ENCODE peak calls at places on chromosomes 3 and 15, in ten cellular contexts. K is BJ, Z is sigmoid colon, X is colonic mucosa, Y is fibroblast of lung, M is mucosa of descending colon, Q is endodermal cell, V is cardiac muscle cell, S is HL-60, P is brain microvascular endothelial cell. C is an unnamed sample.

GRCh38 chr3:94179059-94179458 is 116.2 kb downstream of the NSUN3 start:
- DNase-seq in V (no peak), Q (no peak), Y (no peak), Z (no peak), M (no peak), K (no peak), S (no peak), P (no peak), X (no peak), C (no peak)

GRCh38 chr15:58573270-58573669 is 141.5 kb downstream of the LIPC start:
- DNase-seq in M (no peak), Z (no peak), V (no peak), Q (no peak), K (no peak), Y (no peak), P (no peak), S (no peak), X (no peak), C (no peak)

GRCh38 chr3:149016669-149017541 is 25.6 kb downstream of the GYG1 start:
- DNase-seq in Z (no peak), Q (no peak), K (peak; percentile 88), P (peak; percentile 84), S (no peak), M (no peak), X (no peak), V (peak; percentile 88), Y (peak; percentile 92), C (peak; percentile 97)

GRCh38 chr3:130345487-130346079 is at the start of gene COL6A5:
- DNase-seq in S (no peak), Z (no peak), V (peak; percentile 23), Y (peak; percentile 31), K (no peak), M (no peak), X (no peak), Q (peak; percentile 76), P (no peak), C (no peak)

GRCh38 chr15:93042691-93043378 is 46.2 kb downstream of the RGMA start:
- DNase-seq in X (no peak), Z (peak; percentile 49), P (no peak), K (no peak), V (no peak), Q (no peak), S (no peak), M (peak; percentile 9), Y (no peak), C (no peak)

GRCh38 chr3:57927916-57928315 is 80.3 kb upstream of the FLNB start:
- DNase-seq in Q (no peak), K (peak; percentile 27), M (no peak), X (no peak), Y (peak; percentile 55), S (no peak), Z (no peak), P (no peak), V (peak; percentile 34), C (no peak)

GRCh38 chr3:9552252-9552999 is 1.2 kb downstream of the LHFPL4 start:
- DNase-seq in M (peak; percentile 64), Q (peak; percentile 96), P (peak; percentile 44), Z (no peak), K (no peak), X (peak; percentile 38), S (peak; percentile 23), Y (peak; percentile 48), V (peak; percentile 61), C (peak; percentile 45)

GRCh38 chr3:33061782-33062181 is 35.2 kb downstream of the GLB1 start:
- DNase-seq in K (no peak), M (no peak), Q (no peak), Z (no peak), X (no peak), Y (peak; percentile 19), S (no peak), P (peak; percentile 59), V (peak; percentile 49), C (peak; percentile 64)

GRCh38 chr15:73897441-73898261 is 24.3 kb downstream of the TBC1D21 start:
- DNase-seq in K (peak; percentile 39), V (peak; percentile 83), Q (peak; percentile 91), P (peak; percentile 84), Y (peak; percentile 75), Z (no peak), S (peak; percentile 48), M (peak; percentile 56), X (peak; percentile 32), C (peak; percentile 92)

GRCh38 chr15:73899197-73900128 is 26.1 kb downstream of the TBC1D21 start:
- DNase-seq in X (no peak), Y (no peak), S (no peak), K (no peak), Q (peak; percentile 68), P (no peak), M (no peak), V (peak; percentile 27), Z (no peak), C (peak; percentile 33)

GRCh38 chr15:73902121-73903020 is 23.9 kb upstream of the LOXL1 start:
- DNase-seq in K (no peak), Y (no peak), M (no peak), S (no peak), X (no peak), Z (no peak), P (no peak), V (no peak), Q (peak; percentile 66), C (no peak)

GRCh38 chr15:73901126-73901810 is 25.0 kb upstream of the LOXL1 start:
- DNase-seq in S (no peak), Q (no peak), V (no peak), X (no peak), Y (no peak), Z (no peak), K (no peak), M (no peak), P (no peak), C (no peak)

DNA sequence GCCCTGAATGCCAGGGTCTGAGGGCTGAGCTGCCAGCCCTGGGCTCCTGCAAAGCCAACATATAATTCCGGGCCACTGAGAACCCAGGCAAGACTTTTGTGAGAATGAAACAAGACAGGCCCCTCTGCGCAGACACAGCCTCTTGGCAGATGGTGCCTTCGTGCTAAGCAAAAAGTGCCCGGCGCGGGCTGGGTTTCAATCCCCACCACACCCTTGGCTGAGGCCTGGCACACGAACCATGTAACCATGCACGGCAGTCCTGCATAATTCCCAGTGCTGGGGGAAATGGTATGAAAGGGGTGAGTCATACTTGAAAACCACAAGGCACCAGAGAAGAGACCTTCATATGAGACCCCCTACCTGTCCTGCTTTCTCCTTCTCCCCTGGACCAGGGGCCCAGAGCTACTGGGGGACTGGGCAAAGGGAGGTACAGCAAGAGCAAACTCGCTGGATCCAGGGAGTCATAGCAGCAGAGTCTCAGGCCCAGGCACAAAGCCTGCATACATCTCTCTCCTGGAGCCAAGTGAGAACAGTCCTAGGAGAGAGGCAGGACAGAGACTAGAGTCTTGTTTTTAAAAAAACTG is 26.0 kb upstream of the LOXL1 start:
- DNase-seq in X (no peak), K (no peak), V (no peak), Z (no peak), Y (no peak), P (no peak), S (no peak), M (no peak), Q (no peak), C (peak; percentile 66)
- H3K4me3 ChIP-seq in X (no peak overlapping the region), K (no peak overlapping the region), V (no peak overlapping the region), Z (no peak overlapping the region), Y (no peak overlapping the region), P (no peak overlapping the region), S (no peak overlapping the region), M (no peak overlapping the region), Q (no peak overlapping the region), C (no peak overlapping the region)

GRCh38 chr3:196523841-196524240 is 8.7 kb upstream of the SMCO1 start:
- DNase-seq in X (no peak), Q (no peak), S (no peak), V (no peak), Z (no peak), Y (no peak), P (no peak), M (no peak), K (no peak), C (no peak)

GRCh38 chr3:196519738-196520122 is 4.6 kb upstream of the SMCO1 start:
- DNase-seq in P (no peak), Y (no peak), S (no peak), X (no peak), Q (peak; percentile 66), K (no peak), V (no peak), M (no peak), Z (no peak), C (no peak)

GRCh38 chr3:196525141-196525540 is 10.0 kb upstream of the SMCO1 start:
- DNase-seq in S (no peak), Z (no peak), M (no peak), V (no peak), P (no peak), K (no peak), X (no peak), Q (no peak), Y (no peak), C (no peak)

GRCh38 chr3:196528639-196529233 is 13.6 kb upstream of the SMCO1 start:
- DNase-seq in K (no peak), Z (peak; percentile 79), Y (peak; percentile 64), V (peak; percentile 86), S (peak; percentile 80), X (peak; percentile 81), Q (peak; percentile 94), M (peak; percentile 84), P (peak; percentile 50), C (peak; percentile 31)

GRCh38 chr3:196524527-196524926 is 9.4 kb upstream of the SMCO1 start:
- DNase-seq in K (no peak), Z (no peak), M (no peak), S (peak; percentile 17), Y (no peak), V (no peak), X (no peak), P (no peak), Q (no peak), C (no peak)
- TF ChIP-seq CTCF in K (no peak), Z (no peak), M (no peak), S (no peak), Y (no peak), V (peak; percentile 19), X (no peak), P (peak; percentile 43), Q (peak; percentile 58), C (no peak)

GRCh38 chr15:70758790-70759462 is 4.4 kb downstream of the UACA start:
- DNase-seq in M (no peak), V (no peak), Z (no peak), Q (peak; percentile 55), Y (no peak), P (no peak), K (no peak), S (no peak), X (no peak), C (no peak)
- H3K4me3 ChIP-seq in M (no peak overlapping the region), V (peak overlapping the region; percentile 8), Z (no peak overlapping the region), Q (peak overlapping the region; percentile 65), Y (peak overlapping the region; percentile 41), P (peak overlapping the region; percentile 32), K (no peak overlapping the region), S (no peak overlapping the region), X (no peak overlapping the region), C (peak overlapping the region; percentile 21)

GRCh38 chr15:40308844-40309189 is 1.1 kb upstream of the PLCB2 start:
- DNase-seq in S (peak; percentile 86), Z (peak; percentile 70), Q (no peak), V (peak; percentile 43), X (no peak), Y (no peak), P (no peak), M (peak; percentile 41), K (no peak), C (no peak)

GRCh38 chr15:40306371-40306770 is 1.4 kb downstream of the PLCB2 start:
- DNase-seq in M (peak; percentile 20), Y (no peak), S (peak; percentile 51), X (no peak), Z (peak; percentile 55), P (no peak), K (no peak), Q (no peak), V (no peak), C (no peak)

GRCh38 chr15:40306908-40307307 is 827 bp downstream of the PLCB2 start:
- DNase-seq in Q (no peak), Z (no peak), X (no peak), P (no peak), K (no peak), M (peak; percentile 33), V (no peak), Y (no peak), S (peak; percentile 49), C (no peak)

GRCh38 chr15:40309344-40309862 is 1.7 kb upstream of the PLCB2 start:
- DNase-seq in Y (no peak), K (no peak), X (no peak), Z (no peak), Q (no peak), S (no peak), V (no peak), M (peak; percentile 10), P (no peak), C (no peak)

DNA sequence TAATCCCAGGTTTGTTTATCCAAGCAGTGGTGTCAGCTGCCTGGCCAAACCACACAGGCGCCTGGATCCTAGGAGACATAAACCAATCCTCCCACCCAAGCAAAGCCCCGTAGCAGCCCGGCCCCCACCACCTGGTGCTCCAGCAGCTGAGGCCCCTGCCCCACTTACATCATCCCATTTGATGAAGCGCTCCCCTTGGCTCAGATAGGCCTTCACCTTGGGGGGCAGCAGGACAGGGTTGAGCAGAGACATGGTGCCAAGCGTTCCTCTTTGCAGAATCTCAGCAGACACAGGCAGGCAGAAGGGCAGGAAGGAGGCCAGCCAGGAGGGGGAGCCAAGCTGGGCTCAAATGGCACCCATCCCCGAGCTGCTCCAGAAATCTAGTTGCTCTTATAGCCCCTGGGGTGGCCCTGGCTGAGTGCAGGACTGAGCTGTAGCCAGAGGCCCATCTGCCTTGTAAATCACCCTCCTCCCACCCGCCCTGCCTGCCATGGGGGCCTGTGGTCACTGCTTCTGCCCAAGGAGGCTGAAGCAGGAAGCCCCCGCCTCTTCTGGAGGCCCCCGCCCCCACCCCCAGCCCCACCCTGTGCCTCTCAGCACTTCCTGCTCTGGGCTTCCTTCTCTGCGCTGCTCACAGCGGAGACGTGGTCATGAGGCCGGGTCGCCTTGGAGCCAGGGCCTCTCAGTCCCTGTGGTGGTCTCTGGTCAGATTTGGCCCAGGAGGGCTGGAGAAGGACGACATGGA is at the start of gene PLCB2:
- DNase-seq in Q (peak; percentile 83), K (no peak), M (peak; percentile 65), X (peak; percentile 49), Z (peak; percentile 69), Y (no peak), P (no peak), S (peak; percentile 88), V (no peak), C (no peak)
- TF ChIP-seq CTCF in Q (peak; percentile 64), K (peak; percentile 27), M (no peak), X (no peak), Z (no peak), Y (peak; percentile 29), P (peak; percentile 57), S (peak; percentile 79), V (peak; percentile 25), C (peak; percentile 10)